ENCODE peak calls at places on chromosomes 4 and X, in five cellular contexts. M is activated T-cell treated with anti-CD3 and anti-CD28 coated beads for 1 hour; U is CD8-positive, alpha-beta memory T cell; W is Right ventricle myocardium superior; V is NCI-H1694 treated with DMSO at 0.1 percent for 48 hours. T is an unnamed sample.

GRCh38 chr4:52200339-52200725 is 149.2 kb downstream of the SPATA18 start:
- DNase-seq in M (no peak), U (no peak), W (no peak), V (no peak), T (no peak)

GRCh38 chr4:156778093-156778492 is 193.5 kb downstream of the PDGFC start:
- DNase-seq in M (no peak), U (no peak), W (no peak), V (no peak), T (no peak)

GRCh38 chrX:126165721-126166401 is at the start of gene DCAF12L2:
- DNase-seq in M (no peak), U (no peak), W (peak; percentile 39), V (no peak), T (no peak)

GRCh38 chr4:48016141-48017107 is at the start of the genes CNGA1 and NIPAL1:
- DNase-seq in M (peak; percentile 56), U (peak; percentile 49), W (peak; percentile 85), V (no peak), T (peak; percentile 64)

GRCh38 chr4:147954850-147955249 is 223.0 kb downstream of the ARHGAP10 start:
- DNase-seq in M (no peak), U (no peak), W (no peak), V (no peak), T (no peak)

GRCh38 chr4:76407440-76408119 is 13.4 kb downstream of the CCDC158 start:
- DNase-seq in M (no peak), U (no peak), W (no peak), V (no peak), T (no peak)

GRCh38 chrX:95885074-95885473 is 799.6 kb upstream of the DIAPH2 start:
- DNase-seq in M (no peak), U (no peak), W (no peak), V (no peak), T (no peak)

GRCh38 chr4:5993876-5994811 is 24.1 kb downstream of the C4orf50 start:
- DNase-seq in M (no peak), U (no peak), W (no peak), V (no peak), T (no peak)

GRCh38 chr4:121822047-121822446 is 1.6 kb downstream of the CCNA2 start:
- DNase-seq in M (no peak), U (no peak), W (no peak), V (no peak), T (no peak)

GRCh38 chrX:149510386-149510785 is 5.3 kb upstream of the IDS start:
- DNase-seq in M (no peak), U (no peak), W (no peak), V (no peak), T (no peak)

GRCh38 chr4:53861856-53862610 is 202.4 kb downstream of the CHIC2 start:
- DNase-seq in M (no peak), U (no peak), W (no peak), V (no peak), T (no peak)

GRCh38 chr4:189787216-189788031 is 153.2 kb upstream of the FRG1 start:
- DNase-seq in M (no peak), U (no peak), W (no peak), V (no peak), T (no peak)

GRCh38 chr4:15077969-15078368 is 75.7 kb downstream of the CPEB2 start:
- DNase-seq in M (no peak), U (no peak), W (no peak), V (no peak), T (no peak)

GRCh38 chr4:150140774-150141400 is 62.6 kb downstream of the DCLK2 start:
- DNase-seq in M (no peak), U (no peak), W (no peak), V (no peak), T (no peak)

GRCh38 chrX:11272863-11273262 is 20.4 kb upstream of the AMELX start:
- DNase-seq in M (no peak), U (no peak), W (no peak), V (no peak), T (no peak)

GRCh38 chr4:40357738-40358137 is 22.6 kb downstream of the CHRNA9 start:
- DNase-seq in M (no peak), U (no peak), W (no peak), V (no peak), T (no peak)

GRCh38 chr4:95898226-95898625 is 58.3 kb downstream of the PDHA2 start:
- DNase-seq in M (no peak), U (no peak), W (no peak), V (no peak), T (no peak)

GRCh38 chr4:39104255-39104654 is 42.2 kb downstream of the KLHL5 start:
- DNase-seq in M (no peak), U (no peak), W (no peak), V (no peak), T (no peak)

GRCh38 chr4:1009647-1010521 is 1.5 kb upstream of the FGFRL1 start:
- DNase-seq in M (peak; percentile 70), U (peak; percentile 73), W (peak; percentile 76), V (no peak), T (peak; percentile 69)

GRCh38 chr4:15451181-15451865 is 18.4 kb upstream of the CC2D2A start:
- DNase-seq in M (no peak), U (no peak), W (no peak), V (no peak), T (no peak)

GRCh38 chr4:94341468-94341867 is 1.2 kb downstream of the HPGDS start:
- DNase-seq in M (no peak), U (no peak), W (no peak), V (no peak), T (no peak)

GRCh38 chr4:185532795-185533324 is 2.4 kb downstream of the PDLIM3 start:
- DNase-seq in M (no peak), U (no peak), W (no peak), V (no peak), T (no peak)

T was measured in effector CD4-positive, alpha-beta T cell.